ENCODE peak calls at places on chromosomes 11 and 22, in nine cellular contexts. V is kidney tubule cell; X is GM06990; J is amygdala; D is stimulated activated CD4-positive, alpha-beta T cell treated with anti-CD3 and anti-CD28 coated beads, Interleukin-12 subunit alpha, Interleukin-12 subunit beta, amount 100 ng/mL, for 24 hours; Y is NCI-H774; R is effector memory CD4-positive, alpha-beta T cell; U is stimulated activated CD8-positive, alpha-beta memory T cell treated with anti-CD3 and anti-CD28 coated beads, Interleukin-4, amount 100 ng/mL, for 48 hours; L is memory B cell. K is an unnamed sample.

GRCh38 chr11:1230121-1230455 is 7.2 kb downstream of the MUC5B start:
- DNase-seq in V (no peak), X (no peak), J (no peak), D (no peak), Y (no peak), R (no peak), U (no peak), L (no peak), K (no peak)

GRCh38 chr11:2445948-2446551 is 1.2 kb downstream of the KCNQ1 start:
- DNase-seq in V (peak), X (no peak), J (no peak), D (no peak), Y (no peak), R (no peak), U (no peak), L (no peak), K (no peak)

GRCh38 chr22:46007003-46007847 is 30.3 kb upstream of the WNT7B start:
- DNase-seq in V (peak), X (no peak), J (no peak), D (no peak), Y (peak), R (no peak), U (no peak), L (no peak), K (peak)

GRCh38 chr11:15883349-15883961 is 472.9 kb downstream of the SOX6 start:
- DNase-seq in V (no peak), X (no peak), J (no peak), D (no peak), Y (no peak), R (no peak), U (no peak), L (no peak), K (no peak)

GRCh38 chr22:23857606-23858483 is at the start of gene SLC2A11:
- DNase-seq in V (peak), X (peak), J (peak), D (peak), Y (peak), R (peak), U (peak), L (peak), K (peak)

GRCh38 chr11:134883484-134883883 is 471.4 kb upstream of the B3GAT1 start:
- DNase-seq in V (no peak), X (no peak), J (no peak), D (no peak), Y (no peak), R (no peak), U (no peak), L (no peak), K (no peak)

GRCh38 chr11:8613036-8613435 is 19.0 kb upstream of the STK33 start:
- DNase-seq in V (no peak), X (no peak), J (no peak), D (no peak), Y (no peak), R (no peak), U (no peak), L (no peak), K (no peak)

GRCh38 chr11:129992161-129992944 is 10.3 kb downstream of the PRDM10 start:
- DNase-seq in V (peak), X (no peak), J (no peak), D (no peak), Y (peak), R (peak), U (peak), L (no peak), K (peak)

GRCh38 chr11:130020323-130020722 is 17.7 kb upstream of the PRDM10 start:
- DNase-seq in V (peak), X (no peak), J (no peak), D (no peak), Y (no peak), R (no peak), U (no peak), L (no peak), K (no peak)

GRCh38 chr11:102367364-102367763 is 20.4 kb downstream of the BIRC2 start:
- DNase-seq in V (peak), X (no peak), J (no peak), D (no peak), Y (no peak), R (no peak), U (no peak), L (no peak), K (peak)

GRCh38 chr11:3014314-3014938 is 22.3 kb upstream of the NAP1L4 start:
- DNase-seq in V (no peak), X (no peak), J (no peak), D (no peak), Y (no peak), R (peak), U (peak), L (no peak), K (no peak)

GRCh38 chr11:44566952-44567875 is 1.8 kb downstream of the CD82 start:
- DNase-seq in V (no peak), X (no peak), J (no peak), D (peak), Y (no peak), R (peak), U (peak), L (no peak), K (no peak)

GRCh38 chr11:69251639-69252493 is 42.1 kb upstream of the MYEOV start:
- DNase-seq in V (no peak), X (no peak), J (no peak), D (no peak), Y (no peak), R (no peak), U (no peak), L (no peak), K (no peak)

GRCh38 chr11:117979481-117980211 is 6.5 kb upstream of the IL10RA start:
- DNase-seq in V (peak), X (no peak), J (no peak), D (no peak), Y (no peak), R (no peak), U (peak), L (no peak), K (no peak)

GRCh38 chr11:129703846-129704245 is 111.8 kb upstream of the TMEM45B start:
- DNase-seq in V (no peak), X (no peak), J (no peak), D (no peak), Y (no peak), R (no peak), U (no peak), L (no peak), K (no peak)

GRCh38 chr11:77322506-77322905 is 21.0 kb upstream of the GDPD4 start:
- DNase-seq in V (peak), X (no peak), J (peak), D (no peak), Y (no peak), R (no peak), U (no peak), L (no peak), K (no peak)

GRCh38 chr22:37229012-37229804 is 14.9 kb downstream of the RAC2 start:
- DNase-seq in V (peak), X (no peak), J (no peak), D (no peak), Y (no peak), R (no peak), U (peak), L (no peak), K (peak)

GRCh38 chr11:45030778-45031177 is 80.1 kb upstream of the TP53I11 start:
- DNase-seq in V (no peak), X (no peak), J (no peak), D (no peak), Y (no peak), R (no peak), U (no peak), L (no peak), K (no peak)